ENCODE peak calls at places on chromosomes 13 and 19, in five cellular contexts. H is testis, X is kidney, U is tibial nerve, L is body of pancreas. F is an unnamed sample.

GRCh38 chr19:37333457-37333856 is 37.4 kb upstream of the ZNF527 start:
- DNase-seq in H (no peak), X (no peak), U (no peak), L (no peak), F (no peak)

GRCh38 chr13:47004022-47004421 is 107.2 kb upstream of the HTR2A start:
- DNase-seq in H (no peak), X (no peak), U (no peak), L (no peak), F (peak; percentile 22)

GRCh38 chr19:55652311-55653078 is 2.3 kb upstream of the U2AF2 start:
- DNase-seq in H (no peak), X (peak; percentile 90), U (no peak), L (no peak), F (no peak)

GRCh38 chr13:95292622-95293021 is 8.6 kb downstream of the ABCC4 start:
- DNase-seq in H (no peak), X (no peak), U (no peak), L (no peak), F (no peak)

GRCh38 chr13:23330356-23330755 is 103.1 kb downstream of the SACS start:
- DNase-seq in H (peak; percentile 75), X (no peak), U (no peak), L (no peak), F (no peak)

GRCh38 chr19:17847538-17848366 is at the start of gene JAK3:
- DNase-seq in H (peak; percentile 71), X (peak; percentile 93), U (no peak), L (peak; percentile 29), F (no peak)

GRCh38 chr13:41842029-41842428 is 118.9 kb downstream of the VWA8 start:
- DNase-seq in H (no peak), X (no peak), U (no peak), L (no peak), F (no peak)

GRCh38 chr13:40388617-40389016 is 277.8 kb downstream of the FOXO1 start:
- DNase-seq in H (no peak), X (no peak), U (no peak), L (no peak), F (no peak)

GRCh38 chr13:97002581-97002980 is 8.3 kb upstream of the OXGR1 start:
- DNase-seq in H (no peak), X (no peak), U (no peak), L (no peak), F (no peak)

GRCh38 chr19:10551698-10552301 is 8.1 kb downstream of the ATG4D start:
- DNase-seq in H (no peak), X (no peak), U (no peak), L (peak; percentile 62), F (peak; percentile 45)

GRCh38 chr13:38686635-38687245 is at the start of gene FREM2:
- DNase-seq in H (peak; percentile 87), X (peak; percentile 85), U (no peak), L (peak; percentile 80), F (peak; percentile 80)

GRCh38 chr13:94481966-94482365 is 2.5 kb upstream of the DCT start:
- DNase-seq in H (no peak), X (no peak), U (no peak), L (no peak), F (no peak)

GRCh38 chr13:99991013-99991805 is 9.6 kb downstream of the ZIC2 start:
- DNase-seq in H (no peak), X (no peak), U (no peak), L (no peak), F (no peak)

GRCh38 chr19:19775891-19776205 is 42.9 kb upstream of the ZNF14 start:
- DNase-seq in H (no peak), X (no peak), U (no peak), L (peak; percentile 53), F (no peak)

GRCh38 chr13:78603240-78603947 is at the start of gene POU4F1:
- DNase-seq in H (peak; percentile 88), X (peak; percentile 65), U (no peak), L (peak; percentile 53), F (peak; percentile 88)

GRCh38 chr13:36382030-36382429 is 35.8 kb upstream of the SPART start:
- DNase-seq in H (no peak), X (no peak), U (no peak), L (no peak), F (no peak)

GRCh38 chr19:49863935-49864320 is 3.4 kb downstream of the PNKP start:
- DNase-seq in H (no peak), X (no peak), U (no peak), L (no peak), F (no peak)

GRCh38 chr13:39587939-39588338 is 15.1 kb downstream of the LHFPL6 start:
- DNase-seq in H (no peak), X (no peak), U (no peak), L (no peak), F (no peak)

GRCh38 chr13:33582121-33582520 is 235.8 kb upstream of the RFC3 start:
- DNase-seq in H (no peak), X (no peak), U (no peak), L (no peak), F (no peak)

GRCh38 chr19:56837492-56837891 is 3.0 kb downstream of the PEG3 start:
- DNase-seq in H (peak; percentile 88), X (peak; percentile 94), U (peak; percentile 45), L (peak; percentile 91), F (peak; percentile 78)

GRCh38 chr13:90154311-90154960 is 1193.1 kb upstream of the MIR17HG start:
- DNase-seq in H (no peak), X (no peak), U (no peak), L (no peak), F (no peak)

GRCh38 chr19:34480971-34481821 is at the start of gene WTIP:
- DNase-seq in H (peak; percentile 81), X (peak; percentile 93), U (peak; percentile 43), L (peak; percentile 57), F (peak; percentile 59)

GRCh38 chr19:49837009-49837310 is 14.0 kb upstream of the PTOV1 start:
- DNase-seq in H (no peak), X (no peak), U (no peak), L (no peak), F (no peak)

GRCh38 chr19:16283103-16283469 is 41.5 kb upstream of the KLF2 start:
- DNase-seq in H (no peak), X (no peak), U (peak; percentile 50), L (no peak), F (no peak)

GRCh38 chr19:48271531-48272151 is 1.8 kb downstream of the ZNF114 start:
- DNase-seq in H (peak; percentile 39), X (peak; percentile 79), U (no peak), L (peak; percentile 48), F (no peak)

GRCh38 chr19:46321653-46322052 is 24.8 kb downstream of the HIF3A start:
- DNase-seq in H (no peak), X (no peak), U (no peak), L (no peak), F (no peak)

GRCh38 chr19:35718345-35719041 is 690 bp downstream of the KMT2B start:
- DNase-seq in H (peak; percentile 45), X (peak; percentile 90), U (no peak), L (peak; percentile 63), F (no peak)

GRCh38 chr19:41426952-41427646 is at the start of gene B3GNT8:
- DNase-seq in H (peak; percentile 66), X (peak; percentile 95), U (peak; percentile 71), L (peak; percentile 73), F (peak; percentile 88)

GRCh38 chr13:46622918-46623256 is 69.9 kb downstream of the LRCH1 start:
- DNase-seq in H (peak; percentile 69), X (no peak), U (peak; percentile 63), L (peak; percentile 39), F (peak; percentile 81)

GRCh38 chr19:5563941-5564612 is 3.7 kb downstream of the TINCR start:
- DNase-seq in H (no peak), X (no peak), U (no peak), L (no peak), F (no peak)

GRCh38 chr13:40352807-40353562 is 313.5 kb downstream of the FOXO1 start:
- DNase-seq in H (no peak), X (no peak), U (peak; percentile 21), L (peak; percentile 24), F (no peak)

GRCh38 chr19:6215701-6216235 is 64.0 kb downstream of the MLLT1 start:
- DNase-seq in H (no peak), X (peak; percentile 68), U (no peak), L (no peak), F (no peak)

GRCh38 chr19:30449673-30450072 is 77.5 kb downstream of the ZNF536 start:
- DNase-seq in H (no peak), X (no peak), U (no peak), L (no peak), F (no peak)
- H3K27ac ChIP-seq in H (no peak overlapping the region), X (no peak overlapping the region), U (peak overlapping the region; percentile 1), L (no peak overlapping the region), F (no peak overlapping the region)

GRCh38 chr19:4369888-4370260 is 26.5 kb downstream of the MPND start:
- DNase-seq in H (peak; percentile 33), X (peak; percentile 84), U (no peak), L (peak; percentile 55), F (peak; percentile 69)
- TF ChIP-seq CTCF in H (peak; percentile 18), X (peak; percentile 37), U (peak; percentile 39), L (peak; percentile 11), F (peak; percentile 89)

GRCh38 chr19:33039108-33039599 is 25.5 kb downstream of the RHPN2 start:
- DNase-seq in H (no peak), X (no peak), U (no peak), L (no peak), F (peak; percentile 93)

GRCh38 chr19:33035461-33035860 is 29.2 kb downstream of the RHPN2 start:
- DNase-seq in H (no peak), X (no peak), U (no peak), L (no peak), F (no peak)

GRCh38 chr19:33039815-33040214 is 24.9 kb downstream of the RHPN2 start:
- DNase-seq in H (no peak), X (no peak), U (no peak), L (no peak), F (no peak)

GRCh38 chr19:33040994-33041827 is 23.5 kb downstream of the RHPN2 start:
- DNase-seq in H (no peak), X (peak; percentile 90), U (no peak), L (peak; percentile 75), F (no peak)
- H3K27ac ChIP-seq in H (no peak overlapping the region), X (peak overlapping the region; percentile 95), U (no peak overlapping the region), L (peak overlapping the region; percentile 74), F (no peak overlapping the region)

GRCh38 chr13:48593551-48593950 is 60.2 kb upstream of the CYSLTR2 start:
- DNase-seq in H (no peak), X (no peak), U (no peak), L (no peak), F (no peak)

GRCh38 chr13:48591889-48592725 is 59.2 kb upstream of the RCBTB2 start:
- DNase-seq in H (no peak), X (no peak), U (no peak), L (no peak), F (no peak)

GRCh38 chr13:48594080-48594815 is 59.5 kb upstream of the CYSLTR2 start:
- DNase-seq in H (no peak), X (no peak), U (no peak), L (no peak), F (no peak)

GRCh38 chr13:48596128-48596429 is 57.6 kb upstream of the CYSLTR2 start:
- DNase-seq in H (no peak), X (no peak), U (no peak), L (peak; percentile 56), F (no peak)

GRCh38 chr13:48595330-48596127 is 58.2 kb upstream of the CYSLTR2 start:
- DNase-seq in H (peak; percentile 84), X (no peak), U (peak; percentile 50), L (peak; percentile 82), F (no peak)
- TF ChIP-seq CTCF in H (peak; percentile 71), X (peak; percentile 83), U (peak; percentile 42), L (peak; percentile 98), F (no peak)

F was measured in WERI-Rb-1.